ENCODE peak calls at places on chromosomes 3 and 15, in seven cellular contexts. One of them, this sample, is unnamed.
A peak's percentile ranks its signal among the peaks of the same experiment; 100 is the strongest.

GRCh38 chr15:57873564-57874209 is 167.2 kb downstream of the POLR2M start:
- DNase-seq in tibial nerve: no peak
- DNase-seq in lower lobe of right lung: no peak
- DNase-seq in psoas muscle: no peak
- DNase-seq in heart left ventricle: no peak
- DNase-seq in MM.1S: no peak
- DNase-seq in fibroblast of lung: peak; percentile 84
- DNase-seq in this sample: no peak

GRCh38 chr3:14016900-14017475 is 107.7 kb downstream of the CHCHD4 start:
- DNase-seq in lower lobe of right lung: no peak
- DNase-seq in tibial nerve: no peak
- DNase-seq in fibroblast of lung: no peak
- DNase-seq in MM.1S: no peak
- DNase-seq in psoas muscle: no peak
- DNase-seq in heart left ventricle: no peak
- DNase-seq in this sample: no peak

GRCh38 chr3:4359805-4360502 is 56.8 kb downstream of the SETMAR start:
- DNase-seq in psoas muscle: no peak
- DNase-seq in MM.1S: no peak
- DNase-seq in fibroblast of lung: peak; percentile 22
- DNase-seq in heart left ventricle: no peak
- DNase-seq in tibial nerve: no peak
- DNase-seq in lower lobe of right lung: no peak
- DNase-seq in this sample: no peak

GRCh38 chr3:188000361-188000861 is 153.5 kb upstream of the LPP start:
- DNase-seq in psoas muscle: no peak
- DNase-seq in tibial nerve: no peak
- DNase-seq in heart left ventricle: no peak
- DNase-seq in fibroblast of lung: no peak
- DNase-seq in lower lobe of right lung: no peak
- DNase-seq in MM.1S: no peak
- DNase-seq in this sample: no peak

GRCh38 chr3:195030791-195031321 is 240.1 kb downstream of the XXYLT1 start:
- DNase-seq in heart left ventricle: no peak
- DNase-seq in fibroblast of lung: peak; percentile 13
- DNase-seq in MM.1S: no peak
- DNase-seq in psoas muscle: no peak
- DNase-seq in tibial nerve: no peak
- DNase-seq in lower lobe of right lung: no peak
- DNase-seq in this sample: no peak

GRCh38 chr3:33860355-33861047 is 62.1 kb downstream of the PDCD6IP start:
- DNase-seq in MM.1S: no peak
- DNase-seq in fibroblast of lung: no peak
- DNase-seq in tibial nerve: no peak
- DNase-seq in lower lobe of right lung: no peak
- DNase-seq in psoas muscle: no peak
- DNase-seq in heart left ventricle: no peak
- DNase-seq in this sample: no peak

GRCh38 chr15:57118013-57118799 is 199.8 kb downstream of the TCF12 start:
- DNase-seq in heart left ventricle: peak; percentile 37
- DNase-seq in fibroblast of lung: peak; percentile 57
- DNase-seq in tibial nerve: no peak
- DNase-seq in MM.1S: peak; percentile 17
- DNase-seq in psoas muscle: no peak
- DNase-seq in lower lobe of right lung: no peak
- DNase-seq in this sample: no peak

GRCh38 chr3:178036745-178037144 is 499.5 kb upstream of the KCNMB2 start:
- DNase-seq in fibroblast of lung: peak; percentile 83
- DNase-seq in MM.1S: no peak
- DNase-seq in psoas muscle: no peak
- DNase-seq in tibial nerve: no peak
- DNase-seq in heart left ventricle: no peak
- DNase-seq in lower lobe of right lung: no peak
- DNase-seq in this sample: no peak

GRCh38 chr15:79140846-79141570 is 50.4 kb upstream of the RASGRF1 start:
- DNase-seq in tibial nerve: no peak
- DNase-seq in lower lobe of right lung: no peak
- DNase-seq in MM.1S: no peak
- DNase-seq in fibroblast of lung: peak; percentile 3
- DNase-seq in psoas muscle: no peak
- DNase-seq in heart left ventricle: no peak
- DNase-seq in this sample: no peak

GRCh38 chr3:15797600-15798303 is at the start of gene ANKRD28:
- DNase-seq in lower lobe of right lung: no peak
- DNase-seq in fibroblast of lung: peak; percentile 98
- DNase-seq in heart left ventricle: no peak
- DNase-seq in psoas muscle: no peak
- DNase-seq in MM.1S: peak; percentile 80
- DNase-seq in tibial nerve: no peak
- DNase-seq in this sample: no peak

GRCh38 chr15:40445411-40446055 is 4.8 kb downstream of the BAHD1 start:
- DNase-seq in psoas muscle: no peak
- DNase-seq in tibial nerve: no peak
- DNase-seq in fibroblast of lung: peak; percentile 77
- DNase-seq in lower lobe of right lung: no peak
- DNase-seq in MM.1S: no peak
- DNase-seq in heart left ventricle: no peak
- DNase-seq in this sample: no peak

GRCh38 chr15:43132830-43133428 is 457 bp upstream of the TMEM62 start:
- DNase-seq in heart left ventricle: no peak
- DNase-seq in fibroblast of lung: no peak
- DNase-seq in psoas muscle: no peak
- DNase-seq in lower lobe of right lung: peak; percentile 52
- DNase-seq in tibial nerve: no peak
- DNase-seq in MM.1S: no peak
- DNase-seq in this sample: peak; percentile 21

GRCh38 chr3:183701744-183702143 is 4.1 kb downstream of the YEATS2 start:
- DNase-seq in lower lobe of right lung: no peak
- DNase-seq in psoas muscle: no peak
- DNase-seq in fibroblast of lung: no peak
- DNase-seq in MM.1S: no peak
- DNase-seq in tibial nerve: no peak
- DNase-seq in heart left ventricle: no peak
- DNase-seq in this sample: no peak

GRCh38 chr3:190811775-190812480 is 50.6 kb downstream of the GMNC start:
- DNase-seq in psoas muscle: no peak
- DNase-seq in lower lobe of right lung: no peak
- DNase-seq in heart left ventricle: peak; percentile 33
- DNase-seq in tibial nerve: no peak
- DNase-seq in fibroblast of lung: peak; percentile 44
- DNase-seq in MM.1S: peak; percentile 83
- DNase-seq in this sample: peak; percentile 19

GRCh38 chr3:122916580-122916979 is 111.0 kb downstream of the SEMA5B start:
- DNase-seq in fibroblast of lung: no peak
- DNase-seq in MM.1S: peak; percentile 36
- DNase-seq in lower lobe of right lung: no peak
- DNase-seq in heart left ventricle: no peak
- DNase-seq in tibial nerve: no peak
- DNase-seq in psoas muscle: no peak
- DNase-seq in this sample: no peak

GRCh38 chr3:16884084-16884747 is 539 bp upstream of the PLCL2 start:
- DNase-seq in fibroblast of lung: peak; percentile 39
- DNase-seq in psoas muscle: peak; percentile 81
- DNase-seq in heart left ventricle: peak; percentile 85
- DNase-seq in lower lobe of right lung: peak; percentile 74
- DNase-seq in tibial nerve: peak; percentile 25
- DNase-seq in MM.1S: peak; percentile 52
- DNase-seq in this sample: peak; percentile 47

GRCh38 chr3:8606666-8607065 is 37.9 kb downstream of the SSUH2 start:
- DNase-seq in MM.1S: no peak
- DNase-seq in heart left ventricle: no peak
- DNase-seq in tibial nerve: no peak
- DNase-seq in fibroblast of lung: peak; percentile 37
- DNase-seq in lower lobe of right lung: no peak
- DNase-seq in psoas muscle: no peak
- DNase-seq in this sample: no peak

GRCh38 chr3:170730071-170730812 is 139.8 kb downstream of the RPL22L1 start:
- DNase-seq in tibial nerve: no peak
- DNase-seq in MM.1S: no peak
- DNase-seq in psoas muscle: no peak
- DNase-seq in lower lobe of right lung: no peak
- DNase-seq in heart left ventricle: no peak
- DNase-seq in fibroblast of lung: no peak
- DNase-seq in this sample: no peak

GRCh38 chr15:71800835-71801745 is 9.3 kb upstream of the NR2E3 start:
- DNase-seq in tibial nerve: no peak
- DNase-seq in fibroblast of lung: peak; percentile 72
- DNase-seq in lower lobe of right lung: no peak
- DNase-seq in psoas muscle: no peak
- DNase-seq in heart left ventricle: no peak
- DNase-seq in MM.1S: peak; percentile 53
- DNase-seq in this sample: peak; percentile 72

GRCh38 chr3:39479701-39480414 is 12.4 kb downstream of the MOBP start:
- DNase-seq in tibial nerve: no peak
- DNase-seq in lower lobe of right lung: no peak
- DNase-seq in MM.1S: no peak
- DNase-seq in fibroblast of lung: no peak
- DNase-seq in heart left ventricle: no peak
- DNase-seq in psoas muscle: no peak
- DNase-seq in this sample: no peak

GRCh38 chr15:66698318-66698961 is 3.6 kb upstream of the SMAD6 start:
- DNase-seq in psoas muscle: peak; percentile 68
- DNase-seq in fibroblast of lung: peak; percentile 53
- DNase-seq in tibial nerve: no peak
- DNase-seq in lower lobe of right lung: peak; percentile 80
- DNase-seq in MM.1S: peak; percentile 38
- DNase-seq in heart left ventricle: peak; percentile 85
- DNase-seq in this sample: no peak

GRCh38 chr3:28232659-28233058 is 8.8 kb upstream of the CMC1 start:
- DNase-seq in tibial nerve: no peak
- DNase-seq in psoas muscle: no peak
- DNase-seq in lower lobe of right lung: no peak
- DNase-seq in fibroblast of lung: no peak
- DNase-seq in heart left ventricle: no peak
- DNase-seq in MM.1S: peak; percentile 12
- DNase-seq in this sample: no peak

GRCh38 chr3:23723930-23724329 is 81.8 kb upstream of the UBE2E1 start:
- DNase-seq in psoas muscle: no peak
- DNase-seq in MM.1S: peak; percentile 64
- DNase-seq in heart left ventricle: no peak
- DNase-seq in tibial nerve: no peak
- DNase-seq in lower lobe of right lung: no peak
- DNase-seq in fibroblast of lung: no peak
- DNase-seq in this sample: no peak

GRCh38 chr3:39725321-39725720 is 84.1 kb upstream of the MYRIP start:
- DNase-seq in psoas muscle: no peak
- DNase-seq in tibial nerve: no peak
- DNase-seq in heart left ventricle: no peak
- DNase-seq in MM.1S: no peak
- DNase-seq in lower lobe of right lung: no peak
- DNase-seq in fibroblast of lung: no peak
- DNase-seq in this sample: no peak

GRCh38 chr15:89998141-89998661 is 2.9 kb upstream of the ZNF710 start:
- DNase-seq in MM.1S: no peak
- DNase-seq in heart left ventricle: no peak
- DNase-seq in lower lobe of right lung: no peak
- DNase-seq in tibial nerve: no peak
- DNase-seq in psoas muscle: no peak
- DNase-seq in fibroblast of lung: peak; percentile 63
- DNase-seq in this sample: no peak

GRCh38 chr15:37289109-37289765 is 188.9 kb upstream of the MEIS2 start:
- DNase-seq in psoas muscle: no peak
- DNase-seq in lower lobe of right lung: no peak
- DNase-seq in MM.1S: peak; percentile 36
- DNase-seq in fibroblast of lung: no peak
- DNase-seq in heart left ventricle: no peak
- DNase-seq in tibial nerve: no peak
- DNase-seq in this sample: no peak

GRCh38 chr15:75051161-75051560 is 27.8 kb downstream of the PPCDC start:
- DNase-seq in tibial nerve: no peak
- DNase-seq in fibroblast of lung: no peak
- DNase-seq in heart left ventricle: peak; percentile 78
- DNase-seq in MM.1S: no peak
- DNase-seq in psoas muscle: no peak
- DNase-seq in lower lobe of right lung: no peak
- DNase-seq in this sample: no peak

GRCh38 chr15:75050283-75050682 is 26.9 kb downstream of the PPCDC start:
- DNase-seq in tibial nerve: no peak
- DNase-seq in fibroblast of lung: no peak
- DNase-seq in heart left ventricle: no peak
- DNase-seq in lower lobe of right lung: no peak
- DNase-seq in psoas muscle: no peak
- DNase-seq in MM.1S: no peak
- DNase-seq in this sample: no peak

GRCh38 chr15:75053748-75054125 is 30.3 kb downstream of the PPCDC start:
- DNase-seq in heart left ventricle: no peak
- DNase-seq in tibial nerve: no peak
- DNase-seq in fibroblast of lung: no peak
- DNase-seq in MM.1S: no peak
- DNase-seq in psoas muscle: no peak
- DNase-seq in lower lobe of right lung: no peak
- DNase-seq in this sample: no peak

GRCh38 chr15:75052972-75053747 is 29.8 kb downstream of the PPCDC start:
- DNase-seq in tibial nerve: no peak
- DNase-seq in psoas muscle: no peak
- DNase-seq in heart left ventricle: no peak
- DNase-seq in fibroblast of lung: no peak
- DNase-seq in lower lobe of right lung: no peak
- DNase-seq in MM.1S: no peak
- DNase-seq in this sample: no peak

GRCh38 chr15:75051711-75052110 is 28.3 kb downstream of the PPCDC start:
- DNase-seq in heart left ventricle: no peak
- DNase-seq in tibial nerve: no peak
- DNase-seq in psoas muscle: no peak
- DNase-seq in fibroblast of lung: no peak
- DNase-seq in lower lobe of right lung: no peak
- DNase-seq in MM.1S: no peak
- DNase-seq in this sample: no peak
- TF ChIP-seq CTCF in heart left ventricle: no peak
- TF ChIP-seq CTCF in tibial nerve: no peak
- TF ChIP-seq CTCF in psoas muscle: no peak
- TF ChIP-seq CTCF in fibroblast of lung: no peak
- TF ChIP-seq CTCF in lower lobe of right lung: no peak
- TF ChIP-seq CTCF in MM.1S: no peak
- TF ChIP-seq CTCF in this sample: no peak

GRCh38 chr3:42042747-42043115 is 48.4 kb upstream of the TRAK1 start:
- DNase-seq in MM.1S: no peak
- DNase-seq in lower lobe of right lung: no peak
- DNase-seq in fibroblast of lung: no peak
- DNase-seq in psoas muscle: no peak
- DNase-seq in tibial nerve: no peak
- DNase-seq in heart left ventricle: no peak
- DNase-seq in this sample: no peak
- H3K4me3 ChIP-seq in MM.1S: no peak overlapping the region
- H3K4me3 ChIP-seq in lower lobe of right lung: no peak overlapping the region
- H3K4me3 ChIP-seq in fibroblast of lung: peak overlapping the region; percentile 8
- H3K4me3 ChIP-seq in psoas muscle: peak overlapping the region; percentile 42
- H3K4me3 ChIP-seq in tibial nerve: no peak overlapping the region
- H3K4me3 ChIP-seq in heart left ventricle: no peak overlapping the region
- H3K4me3 ChIP-seq in this sample: no peak overlapping the region

GRCh38 chr3:113516115-113516505 is 1.2 kb upstream of the SPICE1 start:
- DNase-seq in heart left ventricle: no peak
- DNase-seq in psoas muscle: no peak
- DNase-seq in tibial nerve: no peak
- DNase-seq in fibroblast of lung: no peak
- DNase-seq in MM.1S: no peak
- DNase-seq in lower lobe of right lung: no peak
- DNase-seq in this sample: no peak
- H3K27ac ChIP-seq in heart left ventricle: no peak overlapping the region
- H3K27ac ChIP-seq in psoas muscle: no peak overlapping the region
- H3K27ac ChIP-seq in tibial nerve: peak overlapping the region; percentile 83
- H3K27ac ChIP-seq in fibroblast of lung: no peak overlapping the region
- H3K27ac ChIP-seq in MM.1S: no peak overlapping the region
- H3K27ac ChIP-seq in lower lobe of right lung: no peak overlapping the region
- H3K27ac ChIP-seq in this sample: no peak overlapping the region

GRCh38 chr3:52056968-52057805 is 816 bp upstream of the DUSP7 start:
- DNase-seq in psoas muscle: peak; percentile 99
- DNase-seq in lower lobe of right lung: peak; percentile 99
- DNase-seq in MM.1S: peak; percentile 99
- DNase-seq in heart left ventricle: peak; percentile 100
- DNase-seq in fibroblast of lung: peak; percentile 97
- DNase-seq in tibial nerve: peak; percentile 99
- DNase-seq in this sample: peak; percentile 100
- TF ChIP-seq CTCF in psoas muscle: no peak
- TF ChIP-seq CTCF in lower lobe of right lung: no peak
- TF ChIP-seq CTCF in MM.1S: no peak
- TF ChIP-seq CTCF in heart left ventricle: no peak
- TF ChIP-seq CTCF in fibroblast of lung: no peak
- TF ChIP-seq CTCF in tibial nerve: no peak
- TF ChIP-seq CTCF in this sample: no peak

This sample was measured in dorsolateral prefrontal cortex.